ENCODE peak calls at places on chromosomes 4 and X, in seven cellular contexts. I, O, Q, E, P, Y and T are unnamed samples.

GRCh38 chr4:6869944-6870343 is 39.7 kb upstream of the TBC1D14 start:
- DNase-seq in I (no peak), O (no peak), Q (no peak), E (no peak), P (no peak), Y (no peak), T (no peak)

GRCh38 chrX:135595543-135595942 is 75.1 kb downstream of the INTS6L start:
- DNase-seq in I (no peak), O (no peak), Q (no peak), E (no peak), P (no peak), Y (no peak), T (no peak)

GRCh38 chrX:24146283-24146865 is 3.2 kb upstream of the ZFX start:
- DNase-seq in I (no peak), O (no peak), Q (no peak), E (no peak), P (no peak), Y (no peak), T (no peak)

GRCh38 chrX:44705817-44706551 is 137.8 kb upstream of the DUSP21 start:
- DNase-seq in I (no peak), O (no peak), Q (peak), E (no peak), P (no peak), Y (no peak), T (no peak)

GRCh38 chrX:134423606-134424005 is 36.4 kb upstream of the HPRT1 start:
- DNase-seq in I (peak), O (no peak), Q (peak), E (no peak), P (no peak), Y (no peak), T (peak)

GRCh38 chrX:45769919-45770582 is 569.4 kb upstream of the DIPK2B start:
- DNase-seq in I (peak), O (peak), Q (no peak), E (no peak), P (no peak), Y (no peak), T (peak)

GRCh38 chr4:64121803-64122202 is 287.4 kb downstream of the TECRL start:
- DNase-seq in I (no peak), O (no peak), Q (no peak), E (no peak), P (no peak), Y (no peak), T (no peak)

GRCh38 chrX:83508006-83508405 is at the start of gene POU3F4:
- DNase-seq in I (no peak), O (no peak), Q (no peak), E (peak), P (no peak), Y (peak), T (no peak)

GRCh38 chr4:156598138-156598681 is 373.4 kb downstream of the PDGFC start:
- DNase-seq in I (peak), O (peak), Q (no peak), E (no peak), P (no peak), Y (no peak), T (no peak)

GRCh38 chr4:42280327-42281095 is 116.8 kb upstream of the SHISA3 start:
- DNase-seq in I (peak), O (no peak), Q (peak), E (peak), P (peak), Y (peak), T (peak)

GRCh38 chr4:102441978-102442890 is 58.9 kb upstream of the NFKB1 start:
- DNase-seq in I (no peak), O (no peak), Q (no peak), E (no peak), P (no peak), Y (no peak), T (no peak)

GRCh38 chrX:115560978-115561604 is at the start of gene PLS3:
- DNase-seq in I (peak), O (peak), Q (no peak), E (peak), P (no peak), Y (peak), T (peak)

GRCh38 chrX:115563633-115564182 is 2.7 kb downstream of the PLS3 start:
- DNase-seq in I (no peak), O (no peak), Q (peak), E (no peak), P (no peak), Y (peak), T (peak)

GRCh38 chrX:115564243-115564642 is 3.3 kb downstream of the PLS3 start:
- DNase-seq in I (no peak), O (no peak), Q (no peak), E (no peak), P (no peak), Y (no peak), T (peak)

GRCh38 chrX:115561605-115562491 is 874 bp downstream of the PLS3 start:
- DNase-seq in I (peak), O (peak), Q (no peak), E (peak), P (no peak), Y (peak), T (peak)

GRCh38 chrX:115562492-115562872 is 1.5 kb downstream of the PLS3 start:
- DNase-seq in I (peak), O (no peak), Q (no peak), E (peak), P (no peak), Y (no peak), T (peak)
- H3K4me3 ChIP-seq in I (peak), O (peak), Q (no peak), E (peak), P (no peak), Y (peak), T (peak)

DNA sequence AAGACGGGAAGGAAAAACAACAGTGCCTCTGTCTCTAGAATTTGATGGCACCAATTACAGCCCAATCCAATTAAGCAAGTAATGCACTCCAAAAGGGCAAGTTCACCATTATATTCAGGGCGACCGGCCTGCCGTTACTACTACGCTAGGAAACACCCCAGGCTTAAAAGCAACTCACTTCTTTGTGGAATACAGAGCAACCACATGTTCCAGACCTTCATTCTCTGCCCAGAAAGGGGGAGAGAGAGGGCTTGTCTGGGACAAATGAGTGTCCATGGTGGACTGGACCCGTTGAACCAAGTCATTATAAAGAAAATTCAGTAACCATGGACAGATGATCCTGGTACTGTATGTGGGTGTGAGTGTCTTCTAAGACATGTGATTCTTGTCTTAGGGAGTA is 1.6 kb downstream of the KDR start:
- DNase-seq in I (no peak), O (no peak), Q (peak), E (no peak), P (no peak), Y (peak), T (no peak)
- H3K4me3 ChIP-seq in I (no peak), O (peak), Q (no peak), E (peak), P (no peak), Y (peak), T (peak)

GRCh38 chrX:18886344-18887161 is 97.4 kb downstream of the PHKA2 start:
- DNase-seq in I (peak), O (peak), Q (peak), E (peak), P (no peak), Y (peak), T (peak)
- H3K4me3 ChIP-seq in I (peak), O (peak), Q (peak), E (peak), P (no peak), Y (peak), T (peak)

GRCh38 chrX:39889704-39890103 is 208.1 kb downstream of the BCOR start:
- DNase-seq in I (no peak), O (no peak), Q (no peak), E (no peak), P (no peak), Y (no peak), T (no peak)

GRCh38 chrX:39893417-39894338 is 204.1 kb downstream of the BCOR start:
- DNase-seq in I (no peak), O (no peak), Q (no peak), E (no peak), P (no peak), Y (no peak), T (no peak)

GRCh38 chrX:39891781-39892180 is 206.0 kb downstream of the BCOR start:
- DNase-seq in I (no peak), O (no peak), Q (peak), E (no peak), P (no peak), Y (no peak), T (no peak)

GRCh38 chrX:39888730-39889129 is 209.0 kb downstream of the BCOR start:
- DNase-seq in I (no peak), O (no peak), Q (no peak), E (no peak), P (no peak), Y (no peak), T (no peak)

DNA sequence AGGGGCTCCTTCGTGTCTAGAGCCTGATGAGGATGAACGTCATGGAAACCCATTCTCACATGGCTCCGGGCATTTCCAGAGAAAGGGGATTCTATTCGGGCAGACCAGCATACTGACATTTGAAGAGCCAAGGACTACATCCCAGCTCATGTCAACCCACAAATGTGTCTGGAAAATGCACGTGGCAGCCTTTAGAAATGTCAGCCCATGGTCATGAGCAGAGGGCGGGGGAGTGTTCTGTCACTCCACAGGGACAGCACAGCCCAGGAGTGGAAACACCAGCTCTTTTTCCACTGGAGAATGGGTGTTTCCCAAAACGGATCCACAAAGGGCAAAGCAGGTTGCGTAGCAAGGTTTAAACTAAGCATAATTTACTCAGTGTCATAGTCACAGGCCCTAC is 207.0 kb downstream of the BCOR start:
- DNase-seq in I (no peak), O (no peak), Q (no peak), E (no peak), P (no peak), Y (no peak), T (no peak)
- H3K4me3 ChIP-seq in I (no peak), O (no peak), Q (no peak), E (no peak), P (no peak), Y (no peak), T (no peak)

GRCh38 chr4:70759627-70760026 is 37.9 kb downstream of the RUFY3 start:
- DNase-seq in I (no peak), O (no peak), Q (no peak), E (no peak), P (no peak), Y (no peak), T (peak)

GRCh38 chr4:70754990-70755688 is 33.4 kb downstream of the RUFY3 start:
- DNase-seq in I (no peak), O (no peak), Q (peak), E (no peak), P (no peak), Y (no peak), T (no peak)

GRCh38 chr4:70754470-70754869 is 32.7 kb downstream of the RUFY3 start:
- DNase-seq in I (no peak), O (no peak), Q (peak), E (no peak), P (no peak), Y (no peak), T (no peak)

GRCh38 chr4:70761276-70761816 is 39.6 kb downstream of the RUFY3 start:
- DNase-seq in I (peak), O (no peak), Q (no peak), E (no peak), P (no peak), Y (no peak), T (no peak)

GRCh38 chr4:70759126-70759525 is 37.4 kb downstream of the RUFY3 start:
- DNase-seq in I (peak), O (no peak), Q (no peak), E (no peak), P (no peak), Y (no peak), T (no peak)
- H3K4me3 ChIP-seq in I (no peak), O (peak), Q (no peak), E (no peak), P (no peak), Y (no peak), T (no peak)